ENCODE peak calls at places on chromosomes 4 and X, in five cellular contexts. One of them, this sample, is unnamed.

GRCh38 chr4:169659736-169660670 is 39.6 kb downstream of the CLCN3 start:
- DNase-seq in upper lobe of left lung: no peak
- DNase-seq in AG10803: peak
- DNase-seq in pancreas: peak
- DNase-seq in AG04449: peak
- DNase-seq in this sample: peak

GRCh38 chr4:183140911-183141320 is 41.9 kb downstream of the WWC2 start:
- DNase-seq in upper lobe of left lung: no peak
- DNase-seq in AG10803: peak
- DNase-seq in pancreas: no peak
- DNase-seq in AG04449: peak
- DNase-seq in this sample: no peak

GRCh38 chr4:11223261-11223660 is 205.4 kb downstream of the HS3ST1 start:
- DNase-seq in upper lobe of left lung: no peak
- DNase-seq in AG04449: no peak
- DNase-seq in AG10803: no peak
- DNase-seq in pancreas: no peak
- DNase-seq in this sample: no peak

GRCh38 chrX:63250253-63250868 is 100.8 kb downstream of the SPIN4 start:
- DNase-seq in upper lobe of left lung: no peak
- DNase-seq in AG04449: peak
- DNase-seq in pancreas: peak
- DNase-seq in AG10803: peak
- DNase-seq in this sample: peak

GRCh38 chr4:101366331-101366730 is 19.0 kb upstream of the PPP3CA start:
- DNase-seq in pancreas: no peak
- DNase-seq in AG04449: no peak
- DNase-seq in AG10803: peak
- DNase-seq in upper lobe of left lung: no peak
- DNase-seq in this sample: no peak

GRCh38 chr4:964346-965025 is 8.9 kb downstream of the DGKQ start:
- DNase-seq in pancreas: no peak
- DNase-seq in AG10803: no peak
- DNase-seq in AG04449: no peak
- DNase-seq in upper lobe of left lung: peak
- DNase-seq in this sample: no peak

GRCh38 chr4:53026233-53026632 is 164.1 kb downstream of the RASL11B start:
- DNase-seq in pancreas: no peak
- DNase-seq in AG04449: no peak
- DNase-seq in AG10803: no peak
- DNase-seq in upper lobe of left lung: no peak
- DNase-seq in this sample: no peak

GRCh38 chrX:46317158-46317557 is 228.1 kb downstream of the ZNF674 start:
- DNase-seq in pancreas: no peak
- DNase-seq in upper lobe of left lung: no peak
- DNase-seq in AG04449: no peak
- DNase-seq in AG10803: no peak
- DNase-seq in this sample: no peak

GRCh38 chr4:25870081-25870480 is 7.3 kb upstream of the SEL1L3 start:
- DNase-seq in AG10803: no peak
- DNase-seq in upper lobe of left lung: no peak
- DNase-seq in pancreas: no peak
- DNase-seq in AG04449: no peak
- DNase-seq in this sample: no peak

GRCh38 chr4:183100827-183101226 is 1.8 kb downstream of the WWC2 start:
- DNase-seq in upper lobe of left lung: no peak
- DNase-seq in AG10803: no peak
- DNase-seq in AG04449: no peak
- DNase-seq in pancreas: no peak
- DNase-seq in this sample: no peak

GRCh38 chr4:184473515-184474260 is 662 bp downstream of the IRF2 start:
- DNase-seq in pancreas: peak
- DNase-seq in AG10803: peak
- DNase-seq in upper lobe of left lung: peak
- DNase-seq in AG04449: no peak
- DNase-seq in this sample: no peak

GRCh38 chrX:148133099-148133725 is 152.1 kb downstream of the FMR1NB start:
- DNase-seq in AG04449: no peak
- DNase-seq in pancreas: no peak
- DNase-seq in AG10803: peak
- DNase-seq in upper lobe of left lung: no peak
- DNase-seq in this sample: no peak

GRCh38 chr4:154164931-154165839 is 326.4 kb downstream of the DCHS2 start:
- DNase-seq in pancreas: no peak
- DNase-seq in AG10803: peak
- DNase-seq in upper lobe of left lung: no peak
- DNase-seq in AG04449: peak
- DNase-seq in this sample: peak

GRCh38 chr4:102008711-102009110 is 218.2 kb downstream of the BANK1 start:
- DNase-seq in AG10803: no peak
- DNase-seq in pancreas: no peak
- DNase-seq in upper lobe of left lung: no peak
- DNase-seq in AG04449: no peak
- DNase-seq in this sample: no peak

GRCh38 chr4:169079942-169080827 is 70.1 kb upstream of the CBR4 start:
- DNase-seq in pancreas: no peak
- DNase-seq in upper lobe of left lung: no peak
- DNase-seq in AG04449: no peak
- DNase-seq in AG10803: peak
- DNase-seq in this sample: no peak

GRCh38 chrX:14476169-14476568 is 53.2 kb upstream of the GLRA2 start:
- DNase-seq in upper lobe of left lung: no peak
- DNase-seq in AG04449: no peak
- DNase-seq in AG10803: peak
- DNase-seq in pancreas: no peak
- DNase-seq in this sample: no peak

GRCh38 chr4:19167321-19167720 is 1084.4 kb upstream of the SLIT2 start:
- DNase-seq in AG04449: no peak
- DNase-seq in pancreas: no peak
- DNase-seq in upper lobe of left lung: no peak
- DNase-seq in AG10803: no peak
- DNase-seq in this sample: no peak

GRCh38 chrX:147550217-147550616 is 361.5 kb upstream of the FMR1 start:
- DNase-seq in pancreas: peak
- DNase-seq in AG04449: no peak
- DNase-seq in AG10803: no peak
- DNase-seq in upper lobe of left lung: no peak
- DNase-seq in this sample: no peak

GRCh38 chrX:13263560-13264251 is 56.1 kb downstream of the ATXN3L start:
- DNase-seq in pancreas: no peak
- DNase-seq in AG10803: no peak
- DNase-seq in AG04449: no peak
- DNase-seq in upper lobe of left lung: no peak
- DNase-seq in this sample: no peak

GRCh38 chrX:70196961-70197805 is 19.9 kb downstream of the DGAT2L6 start:
- DNase-seq in AG04449: no peak
- DNase-seq in AG10803: peak
- DNase-seq in pancreas: peak
- DNase-seq in upper lobe of left lung: no peak
- DNase-seq in this sample: no peak

GRCh38 chr4:155134136-155134535 is 74.3 kb upstream of the NPY2R start:
- DNase-seq in AG04449: no peak
- DNase-seq in upper lobe of left lung: no peak
- DNase-seq in pancreas: no peak
- DNase-seq in AG10803: no peak
- DNase-seq in this sample: no peak

GRCh38 chr4:17552427-17552826 is 24.6 kb upstream of the LAP3 start:
- DNase-seq in pancreas: peak
- DNase-seq in AG04449: no peak
- DNase-seq in upper lobe of left lung: no peak
- DNase-seq in AG10803: peak
- DNase-seq in this sample: no peak

GRCh38 chrX:30533261-30533660 is 44.3 kb downstream of the TASL start:
- DNase-seq in pancreas: no peak
- DNase-seq in AG04449: no peak
- DNase-seq in AG10803: peak
- DNase-seq in upper lobe of left lung: no peak
- DNase-seq in this sample: no peak

GRCh38 chr4:102454981-102455690 is 46.0 kb upstream of the NFKB1 start:
- DNase-seq in AG10803: peak
- DNase-seq in upper lobe of left lung: peak
- DNase-seq in pancreas: no peak
- DNase-seq in AG04449: no peak
- DNase-seq in this sample: no peak

GRCh38 chr4:123851521-123851920 is 454.9 kb downstream of the SPRY1 start:
- DNase-seq in AG10803: no peak
- DNase-seq in upper lobe of left lung: no peak
- DNase-seq in pancreas: no peak
- DNase-seq in AG04449: no peak
- DNase-seq in this sample: no peak

GRCh38 chr4:123862812-123863211 is 466.2 kb downstream of the SPRY1 start:
- DNase-seq in AG10803: no peak
- DNase-seq in upper lobe of left lung: no peak
- DNase-seq in pancreas: no peak
- DNase-seq in AG04449: no peak
- DNase-seq in this sample: no peak

GRCh38 chr4:123853651-123854050 is 457.1 kb downstream of the SPRY1 start:
- DNase-seq in pancreas: no peak
- DNase-seq in AG10803: no peak
- DNase-seq in AG04449: no peak
- DNase-seq in upper lobe of left lung: no peak
- DNase-seq in this sample: no peak

GRCh38 chr4:123858465-123858864 is 461.9 kb downstream of the SPRY1 start:
- DNase-seq in AG10803: no peak
- DNase-seq in upper lobe of left lung: no peak
- DNase-seq in AG04449: no peak
- DNase-seq in pancreas: no peak
- DNase-seq in this sample: no peak

GRCh38 chr4:123856689-123857545 is 460.3 kb downstream of the SPRY1 start:
- DNase-seq in pancreas: no peak
- DNase-seq in upper lobe of left lung: no peak
- DNase-seq in AG04449: no peak
- DNase-seq in AG10803: peak
- DNase-seq in this sample: no peak
- H3K4me3 ChIP-seq in pancreas: no peak
- H3K4me3 ChIP-seq in upper lobe of left lung: no peak
- H3K4me3 ChIP-seq in AG04449: no peak
- H3K4me3 ChIP-seq in AG10803: no peak
- H3K4me3 ChIP-seq in this sample: no peak

GRCh38 chr4:12411072-12411471 is 982.4 kb upstream of the HS3ST1 start:
- DNase-seq in pancreas: no peak
- DNase-seq in upper lobe of left lung: no peak
- DNase-seq in AG10803: no peak
- DNase-seq in AG04449: no peak
- DNase-seq in this sample: no peak

GRCh38 chr4:12414181-12414812 is 985.6 kb upstream of the HS3ST1 start:
- DNase-seq in AG04449: no peak
- DNase-seq in pancreas: no peak
- DNase-seq in AG10803: no peak
- DNase-seq in upper lobe of left lung: no peak
- DNase-seq in this sample: no peak

DNA sequence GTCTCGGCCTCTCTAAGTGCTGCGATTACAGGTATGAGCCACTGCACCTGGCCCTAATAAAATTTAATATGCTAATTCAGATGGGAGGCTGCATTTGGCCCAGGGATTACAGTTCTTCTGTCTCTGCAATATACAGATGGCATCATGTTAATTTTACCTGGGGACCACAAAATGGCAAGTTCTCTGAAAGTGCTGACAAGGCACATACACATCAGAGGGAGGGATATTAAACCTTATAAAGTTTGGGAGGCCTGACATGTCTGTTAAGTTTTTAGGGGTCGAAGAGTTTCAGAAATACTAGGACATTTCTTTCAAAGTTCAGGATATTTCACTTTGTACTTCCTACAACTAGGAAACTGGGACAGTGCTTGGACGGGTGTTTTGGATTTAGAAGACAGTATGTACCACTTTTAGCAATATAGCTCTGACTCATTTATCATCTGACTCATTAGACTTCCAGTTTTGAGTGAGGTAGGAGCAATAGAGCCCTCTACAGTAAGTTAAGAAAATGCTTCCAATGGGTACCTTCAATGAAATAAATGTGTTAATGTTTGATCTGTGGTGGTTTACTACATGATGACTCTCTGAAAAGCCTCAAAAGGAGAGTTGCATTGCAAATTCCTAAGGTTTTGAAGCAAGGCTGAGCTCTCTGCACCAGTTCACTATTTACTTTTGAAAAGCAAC is 981.0 kb upstream of the HS3ST1 start:
- DNase-seq in AG04449: no peak
- DNase-seq in upper lobe of left lung: no peak
- DNase-seq in pancreas: no peak
- DNase-seq in AG10803: no peak
- DNase-seq in this sample: peak
- TF ChIP-seq CTCF in AG04449: no peak
- TF ChIP-seq CTCF in upper lobe of left lung: no peak
- TF ChIP-seq CTCF in pancreas: no peak
- TF ChIP-seq CTCF in AG10803: no peak
- TF ChIP-seq CTCF in this sample: peak

GRCh38 chr4:8286719-8287355 is 17.3 kb downstream of the HTRA3 start:
- DNase-seq in AG10803: no peak
- DNase-seq in pancreas: no peak
- DNase-seq in AG04449: no peak
- DNase-seq in upper lobe of left lung: no peak
- DNase-seq in this sample: no peak
- H3K4me3 ChIP-seq in AG10803: no peak
- H3K4me3 ChIP-seq in pancreas: no peak
- H3K4me3 ChIP-seq in AG04449: no peak
- H3K4me3 ChIP-seq in upper lobe of left lung: no peak
- H3K4me3 ChIP-seq in this sample: no peak

DNA sequence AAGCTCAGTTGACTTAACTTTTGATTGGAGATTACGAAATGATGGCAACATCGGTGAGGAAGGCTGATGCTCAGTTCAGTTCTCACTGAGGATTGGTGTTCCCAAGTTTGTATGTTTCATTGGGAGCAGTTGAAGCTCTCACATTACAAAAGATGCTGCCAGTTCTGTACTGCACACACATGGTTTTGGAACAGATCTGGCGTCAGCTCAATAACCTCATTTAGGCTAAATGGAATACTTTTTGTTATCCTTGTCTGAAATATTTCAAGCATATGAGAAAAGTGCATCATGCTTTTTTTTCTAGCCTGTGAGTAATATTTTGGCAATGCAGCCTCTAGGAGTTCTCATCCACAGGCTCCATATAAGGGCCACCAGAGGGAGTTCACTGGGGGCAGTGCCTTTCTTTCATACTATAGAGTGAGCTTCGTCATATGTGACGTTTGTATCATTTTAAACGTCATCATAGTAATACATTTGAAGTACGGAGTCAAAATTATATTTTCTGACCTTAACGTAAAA is 4.1 kb downstream of the ENPEP start:
- DNase-seq in AG10803: peak
- DNase-seq in AG04449: peak
- DNase-seq in pancreas: no peak
- DNase-seq in upper lobe of left lung: no peak
- DNase-seq in this sample: no peak
- TF ChIP-seq CTCF in AG10803: peak
- TF ChIP-seq CTCF in AG04449: peak
- TF ChIP-seq CTCF in pancreas: no peak
- TF ChIP-seq CTCF in upper lobe of left lung: no peak
- TF ChIP-seq CTCF in this sample: peak

GRCh38 chrX:79366556-79366887 is 612 bp downstream of the ITM2A start:
- DNase-seq in upper lobe of left lung: no peak
- DNase-seq in pancreas: no peak
- DNase-seq in AG10803: no peak
- DNase-seq in AG04449: no peak
- DNase-seq in this sample: no peak
- H3K4me3 ChIP-seq in upper lobe of left lung: no peak
- H3K4me3 ChIP-seq in pancreas: no peak
- H3K4me3 ChIP-seq in AG10803: no peak
- H3K4me3 ChIP-seq in AG04449: no peak
- H3K4me3 ChIP-seq in this sample: peak